ENCODE peak calls at places on chromosomes 12 and 14, in eight cellular contexts. N is uterus, E is GM13976, Z is A549, Y is cardiac muscle cell, H is BJ, M is Panc1, S is endothelial cell. P is an unnamed sample.

GRCh38 chr12:128727461-128727860 is 96.3 kb downstream of the SLC15A4 start:
- DNase-seq in N (no peak), E (no peak), H (no peak), S (no peak), Y (no peak), M (no peak), Z (no peak), P (peak)

GRCh38 chr14:38721822-38722431 is 381.1 kb downstream of the SEC23A start:
- DNase-seq in S (peak), Z (peak), M (peak), Y (peak), E (peak), N (peak), H (no peak), P (peak)

GRCh38 chr14:43147480-43147879 is 1359.6 kb downstream of the FSCB start:
- DNase-seq in M (no peak), Z (no peak), Y (no peak), E (no peak), N (no peak), S (no peak), H (no peak), P (no peak)

GRCh38 chr12:132638541-132639408 is 20.2 kb downstream of the P2RX2 start:
- DNase-seq in Y (peak), H (peak), S (peak), Z (peak), E (no peak), N (peak), M (peak), P (peak)

GRCh38 chr14:29643415-29644206 is 284.0 kb downstream of the PRKD1 start:
- DNase-seq in Z (no peak), E (no peak), Y (no peak), M (no peak), N (no peak), H (no peak), S (no peak), P (no peak)

GRCh38 chr12:108561852-108562347 is 496 bp upstream of the ISCU start:
- DNase-seq in Y (no peak), H (no peak), S (no peak), N (no peak), Z (no peak), M (no peak), E (no peak), P (peak)

GRCh38 chr14:57390806-57391562 is 598 bp downstream of the NAA30 start:
- DNase-seq in H (no peak), S (peak), Y (peak), M (no peak), E (peak), N (no peak), Z (peak), P (peak)

GRCh38 chr12:9920451-9920850 is 11.7 kb downstream of the CLEC2A start:
- DNase-seq in E (no peak), S (no peak), H (no peak), M (no peak), N (no peak), Y (no peak), Z (no peak), P (no peak)

GRCh38 chr14:73238262-73238852 is 1.1 kb downstream of the PAPLN start:
- DNase-seq in M (no peak), N (no peak), S (no peak), E (no peak), H (no peak), Z (peak), Y (no peak), P (peak)

GRCh38 chr12:20520572-20520971 is 152.2 kb downstream of the PDE3A start:
- DNase-seq in Z (no peak), Y (no peak), S (no peak), N (no peak), M (no peak), E (no peak), H (no peak), P (no peak)

GRCh38 chr14:81193924-81194633 is 26.7 kb downstream of the GTF2A1 start:
- DNase-seq in Y (no peak), N (no peak), S (no peak), E (no peak), H (no peak), Z (no peak), M (no peak), P (no peak)

GRCh38 chr12:57899010-57899662 is 42.2 kb upstream of the ATP23 start:
- DNase-seq in Y (no peak), E (peak), N (peak), S (no peak), M (no peak), H (no peak), Z (no peak), P (peak)

GRCh38 chr12:101773560-101774206 is 34.4 kb upstream of the SYCP3 start:
- DNase-seq in Z (peak), M (peak), Y (peak), E (peak), S (peak), H (peak), N (peak), P (peak)

GRCh38 chr12:76029982-76030377 is 1.6 kb downstream of the PHLDA1 start:
- DNase-seq in Y (peak), M (no peak), H (no peak), E (peak), S (peak), Z (no peak), N (no peak), P (peak)

GRCh38 chr14:89303452-89304435 is 113.3 kb downstream of the FOXN3 start:
- DNase-seq in M (no peak), N (peak), H (peak), Z (no peak), S (no peak), Y (peak), E (peak), P (no peak)

GRCh38 chr12:19669793-19670192 is 230.5 kb downstream of the AEBP2 start:
- DNase-seq in H (no peak), S (no peak), Y (no peak), N (no peak), Z (no peak), E (no peak), M (no peak), P (no peak)

GRCh38 chr12:127926004-127926403 is 341.0 kb upstream of the TMEM132C start:
- DNase-seq in Y (peak), Z (no peak), M (no peak), S (no peak), N (no peak), H (no peak), E (no peak), P (no peak)

DNA sequence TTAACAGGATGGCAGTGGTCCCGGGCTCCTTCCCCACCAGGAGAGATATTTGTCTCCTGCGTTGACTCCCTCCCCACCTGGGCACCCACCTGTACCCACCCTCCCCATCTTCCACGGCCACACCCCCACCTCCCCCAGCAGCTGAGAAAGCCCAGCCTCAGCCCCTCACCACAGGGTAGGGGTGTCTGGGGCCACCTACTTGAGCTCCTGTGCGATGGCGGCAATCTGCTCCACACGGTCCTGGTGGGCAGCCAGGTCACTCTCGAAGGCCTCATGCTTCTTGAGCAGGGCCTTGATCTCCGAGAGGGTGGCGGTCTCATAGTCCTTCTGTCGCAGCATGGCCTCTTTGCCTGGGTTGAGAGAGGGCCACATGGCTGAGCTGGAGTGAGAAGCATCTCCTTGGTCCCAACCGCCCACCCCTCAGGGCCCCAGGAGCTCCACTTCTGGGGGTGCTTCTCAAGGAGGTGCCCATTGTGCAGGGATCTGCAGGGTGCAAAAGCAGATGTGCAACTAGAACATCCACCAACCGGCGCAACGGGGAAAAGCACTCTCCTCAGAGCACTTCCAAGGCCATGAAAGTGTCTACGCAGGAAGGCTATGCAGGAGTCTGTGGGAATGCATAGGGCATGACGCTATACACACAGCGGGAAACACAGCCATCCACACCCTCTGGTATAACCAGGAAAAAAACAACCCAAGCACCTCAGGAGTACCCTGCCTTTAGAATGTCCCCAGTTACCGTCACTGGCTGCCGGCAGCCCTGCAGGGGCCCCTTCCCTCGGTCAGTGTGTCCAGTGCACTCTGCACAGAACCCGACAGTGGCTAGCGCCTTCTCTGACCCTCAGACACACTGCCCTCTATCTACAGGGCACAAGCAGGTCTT is 92.6 kb upstream of the ZFP36L1 start:
- DNase-seq in E (no peak), S (no peak), H (no peak), Z (no peak), N (no peak), M (no peak), Y (no peak), P (no peak)
- TF ChIP-seq CTCF in E (no peak), S (no peak), H (no peak), Z (no peak), N (no peak), M (no peak), Y (no peak), P (no peak)

DNA sequence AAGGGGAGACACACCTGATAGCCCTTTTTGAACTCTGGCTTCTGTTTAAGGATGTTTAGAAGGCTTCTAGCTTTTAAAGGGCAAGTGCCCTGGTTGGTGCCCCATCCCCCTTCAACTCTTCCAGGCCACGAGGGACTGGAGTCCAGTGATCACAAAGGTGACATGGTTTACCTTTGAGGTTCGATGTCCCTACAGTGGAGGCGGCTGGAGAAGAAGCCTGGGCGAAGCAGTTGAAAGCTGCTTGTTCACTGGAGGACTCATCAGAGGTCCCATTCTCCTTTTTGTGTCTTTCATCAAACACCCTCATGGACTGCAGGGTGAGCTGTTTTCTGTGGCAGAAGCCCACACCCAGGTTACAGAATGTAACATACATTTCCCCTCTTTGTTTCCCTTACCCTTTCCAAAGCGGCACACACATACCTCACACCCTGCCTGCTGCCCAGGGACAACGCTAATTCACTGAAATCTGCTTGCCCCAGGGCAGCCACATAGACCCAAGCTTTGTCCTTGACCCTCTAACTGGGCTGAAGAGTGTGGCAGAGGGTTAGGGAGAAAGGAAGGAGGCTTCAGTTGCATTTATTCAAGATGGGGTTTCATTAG is 7.7 kb downstream of the TBX3 start:
- DNase-seq in Y (no peak), H (no peak), M (no peak), N (no peak), E (no peak), S (no peak), Z (no peak), P (no peak)
- TF ChIP-seq CTCF in Y (no peak), H (no peak), M (no peak), N (no peak), E (no peak), S (no peak), Z (no peak), P (no peak)

GRCh38 chr14:94665121-94665520 is 52.9 kb downstream of the SERPINA3 start:
- DNase-seq in H (peak), S (no peak), E (no peak), M (no peak), N (no peak), Z (no peak), Y (no peak), P (no peak)
- TF ChIP-seq CTCF in H (no peak), S (no peak), E (no peak), M (no peak), N (no peak), Z (no peak), Y (no peak), P (no peak)

DNA sequence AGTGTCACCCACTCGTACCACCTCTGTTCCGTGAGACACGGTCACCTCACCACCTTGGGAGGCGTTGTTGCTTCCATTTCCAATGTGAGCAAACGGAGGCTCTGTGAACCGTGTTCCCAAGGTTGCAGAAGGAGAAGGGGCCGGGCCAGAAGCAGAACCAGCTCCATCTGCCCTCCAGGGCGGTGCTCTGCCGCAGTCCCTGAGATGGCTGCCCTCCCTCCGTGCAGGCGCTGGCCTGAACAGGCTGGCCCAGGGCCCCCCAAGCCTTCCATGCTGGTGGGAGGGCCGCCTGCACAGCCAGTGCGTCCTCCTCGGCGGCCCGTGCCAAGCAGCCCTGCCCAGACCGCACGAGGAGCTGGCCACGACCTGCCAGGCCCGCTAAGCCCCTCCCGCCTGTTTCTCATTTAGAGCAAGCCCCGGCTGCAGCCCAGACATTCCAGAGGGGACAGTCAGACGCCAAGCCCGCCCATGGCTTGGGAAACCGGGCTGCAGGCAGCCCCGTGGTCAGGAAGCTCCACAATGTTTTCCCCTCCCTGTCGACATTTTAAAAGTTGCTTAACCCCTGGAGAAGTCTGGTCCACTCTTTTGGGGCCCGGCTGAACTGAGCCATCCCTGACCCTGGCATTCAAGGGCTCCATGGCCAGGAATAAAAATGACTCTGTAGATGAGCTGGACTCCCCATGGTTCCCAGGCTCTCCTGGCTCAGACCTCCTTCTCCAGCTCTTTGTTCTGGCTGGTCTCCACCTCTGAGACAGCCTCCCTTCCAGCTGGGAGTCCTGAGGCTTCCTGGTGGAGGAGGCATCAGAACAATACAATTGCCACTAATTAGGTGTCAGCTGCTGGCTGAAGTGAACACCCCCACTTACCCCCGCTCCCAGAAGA is 236.0 kb downstream of the BCL11B start:
- DNase-seq in Z (peak), N (peak), S (peak), M (no peak), Y (peak), E (no peak), H (peak), P (peak)
- TF ChIP-seq CTCF in Z (no peak), N (no peak), S (no peak), M (no peak), Y (no peak), E (no peak), H (peak), P (no peak)

DNA sequence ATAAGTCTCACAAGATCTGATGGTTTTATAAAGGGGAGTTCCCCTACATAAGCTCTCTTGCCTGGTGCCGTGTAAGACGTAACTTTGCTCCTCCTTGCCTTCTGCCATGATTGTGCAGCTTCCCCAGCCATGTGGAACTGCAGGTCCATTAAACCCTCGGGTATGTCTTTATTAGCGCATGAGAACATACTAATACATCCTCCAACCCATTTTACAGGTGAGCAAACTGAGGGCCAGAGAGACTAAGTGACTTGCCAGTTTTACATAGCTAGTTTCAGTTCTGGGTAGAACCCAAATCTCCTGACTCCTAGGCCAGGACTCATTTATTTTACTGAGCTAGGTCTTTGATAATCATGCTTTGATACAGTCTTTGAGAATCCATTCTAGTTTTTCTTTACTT is 406.9 kb downstream of the RAD51B start:
- DNase-seq in E (no peak), Y (no peak), M (no peak), S (no peak), Z (no peak), N (no peak), H (no peak), P (no peak)
- TF ChIP-seq CTCF in E (no peak), Y (no peak), M (no peak), S (no peak), Z (no peak), N (no peak), H (no peak), P (no peak)

DNA sequence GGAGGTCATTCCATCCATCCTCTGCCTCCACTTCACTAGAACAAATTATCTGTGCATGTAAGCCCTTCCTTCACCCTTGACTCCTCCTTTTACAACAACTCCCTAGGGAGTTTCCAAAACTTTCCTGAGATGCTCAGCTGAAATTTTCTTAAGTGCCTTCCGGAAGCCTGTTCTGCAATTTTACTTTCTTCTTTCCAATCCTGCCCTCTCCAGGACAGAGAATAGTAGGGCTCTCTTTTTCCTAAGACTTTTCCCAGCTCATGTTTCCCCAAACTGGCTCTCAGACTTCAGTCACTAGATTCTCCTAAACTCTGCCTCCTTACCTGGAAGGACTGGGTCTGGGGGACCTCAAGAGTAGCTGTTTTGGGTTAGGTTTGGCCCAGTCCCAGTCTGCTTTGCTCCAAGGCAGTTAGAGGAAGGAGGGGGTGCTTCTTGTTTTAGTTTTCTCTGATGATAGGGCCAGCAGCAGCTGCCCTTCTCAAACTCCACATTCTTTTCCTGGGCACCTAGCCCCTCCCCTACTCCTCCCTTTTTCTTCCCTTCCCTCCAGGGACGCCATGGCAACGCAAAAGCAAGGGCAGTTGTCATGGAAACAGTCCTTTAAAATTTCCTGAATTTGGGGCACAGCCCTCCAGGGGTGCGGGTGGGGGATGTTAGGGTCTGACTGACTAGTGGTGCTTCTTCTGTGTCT is 17.1 kb downstream of the PPP1R1A start:
- DNase-seq in M (no peak), H (no peak), Z (no peak), E (no peak), Y (peak), S (no peak), N (no peak), P (no peak)
- TF ChIP-seq CTCF in M (no peak), H (no peak), Z (no peak), E (no peak), Y (peak), S (no peak), N (no peak), P (no peak)

GRCh38 chr12:1662761-1663439 is 28.0 kb upstream of the ADIPOR2 start:
- DNase-seq in M (no peak), E (peak), H (no peak), Z (peak), S (peak), Y (peak), N (peak), P (peak)
- TF ChIP-seq CTCF in M (peak), E (peak), H (peak), Z (peak), S (peak), Y (peak), N (peak), P (peak)

GRCh38 chr14:58747181-58747580 is 109.4 kb downstream of the DACT1 start:
- DNase-seq in H (peak), Y (no peak), N (peak), E (no peak), Z (no peak), M (no peak), S (no peak), P (no peak)
- TF ChIP-seq CTCF in H (no peak), Y (no peak), N (no peak), E (no peak), Z (no peak), M (no peak), S (no peak), P (no peak)